ENCODE peak calls at places on chromosomes 2 and 18, in ten cellular contexts. P, U, O, K, Y, E, F, T, M and B are unnamed samples. For H3K27me3 and H3K9me3, the result is how much of the 10 kb centered on the place peaks cover.

GRCh38 chr18:38421016-38421415 is 855.4 kb upstream of the CELF4 start:
- DNase-seq in F (no peak), M (no peak), O (no peak), U (no peak), E (no peak), T (no peak), K (no peak), Y (no peak), P (no peak), B (no peak)

GRCh38 chr18:43932140-43932539 is 654.9 kb upstream of the SYT4 start:
- DNase-seq in T (peak), U (no peak), M (no peak), E (no peak), P (no peak), K (no peak), F (no peak), O (no peak), Y (no peak), B (no peak)

GRCh38 chr2:111705711-111706323 is 178.2 kb downstream of the ANAPC1 start:
- DNase-seq in O (peak), M (peak), E (no peak), T (peak), P (peak), U (no peak), Y (peak), K (no peak), F (peak), B (no peak)

GRCh38 chr2:201127570-201127969 is 11.6 kb downstream of the CFLAR start:
- DNase-seq in F (peak), O (no peak), U (peak), M (no peak), E (no peak), Y (no peak), K (no peak), T (peak), P (no peak), B (no peak)

GRCh38 chr18:6249110-6249680 is 165.5 kb downstream of the L3MBTL4 start:
- DNase-seq in T (no peak), F (no peak), Y (no peak), K (no peak), P (no peak), M (no peak), E (no peak), O (no peak), U (no peak), B (no peak)

GRCh38 chr2:39380525-39381150 is 56.4 kb downstream of the MAP4K3 start:
- DNase-seq in E (no peak), Y (no peak), F (no peak), U (no peak), P (no peak), T (peak), M (no peak), K (no peak), O (no peak), B (no peak)

GRCh38 chr2:62692225-62692624 is 13.3 kb upstream of the EHBP1 start:
- DNase-seq in F (no peak), U (no peak), T (no peak), K (no peak), P (no peak), E (no peak), M (no peak), O (no peak), Y (no peak), B (no peak)

GRCh38 chr18:78902795-78903435 is 76.7 kb upstream of the SALL3 start:
- DNase-seq in K (no peak), E (no peak), Y (no peak), M (no peak), U (no peak), P (no peak), T (no peak), O (no peak), F (no peak), B (no peak)

GRCh38 chr2:126913881-126914495 is 15.3 kb downstream of the TEX51 start:
- DNase-seq in Y (no peak), P (no peak), O (no peak), T (no peak), M (no peak), F (no peak), K (no peak), E (no peak), U (no peak), B (no peak)

GRCh38 chr2:149525323-149525722 is 62.3 kb downstream of the MMADHC start:
- DNase-seq in M (no peak), O (no peak), E (no peak), T (no peak), Y (no peak), F (no peak), U (no peak), P (no peak), K (no peak), B (no peak)

GRCh38 chr2:128986867-128987268 is 668.2 kb upstream of the HS6ST1 start:
- DNase-seq in K (peak), P (no peak), E (no peak), O (no peak), Y (no peak), M (no peak), F (no peak), U (no peak), T (no peak), B (no peak)

GRCh38 chr18:11872479-11873136 is 21.4 kb downstream of the CHMP1B start:
- DNase-seq in Y (peak), K (peak), P (no peak), E (no peak), M (no peak), F (peak), U (peak), T (no peak), O (no peak), B (no peak)

GRCh38 chr2:172704072-172704936 is 31.3 kb upstream of the RAPGEF4 start:
- DNase-seq in E (no peak), O (no peak), T (peak), F (no peak), P (no peak), U (peak), M (no peak), Y (no peak), K (no peak), B (no peak)

GRCh38 chr2:182616471-182617393 is 99.3 kb upstream of the DNAJC10 start:
- DNase-seq in E (no peak), U (no peak), Y (no peak), O (no peak), F (no peak), T (peak), M (no peak), P (no peak), K (no peak), B (no peak)

GRCh38 chr18:79642626-79643025 is 37.0 kb upstream of the CTDP1 start:
- DNase-seq in Y (no peak), M (no peak), P (no peak), O (no peak), K (no peak), E (no peak), T (no peak), U (no peak), F (no peak), B (no peak)

GRCh38 chr2:30301551-30301950 is 70.2 kb downstream of the LBH start:
- DNase-seq in F (no peak), Y (no peak), O (no peak), K (no peak), U (no peak), T (peak), P (no peak), M (no peak), E (no peak), B (no peak)

GRCh38 chr2:192051533-192051932 is 143.2 kb downstream of the TMEFF2 start:
- DNase-seq in Y (no peak), F (no peak), K (no peak), U (no peak), P (no peak), O (no peak), M (no peak), E (no peak), T (no peak), B (no peak)

GRCh38 chr18:48926420-48926857 is 24.3 kb downstream of the SMAD7 start:
- DNase-seq in K (no peak), E (no peak), U (no peak), Y (no peak), P (peak), M (peak), T (no peak), F (no peak), O (no peak), B (no peak)

DNA sequence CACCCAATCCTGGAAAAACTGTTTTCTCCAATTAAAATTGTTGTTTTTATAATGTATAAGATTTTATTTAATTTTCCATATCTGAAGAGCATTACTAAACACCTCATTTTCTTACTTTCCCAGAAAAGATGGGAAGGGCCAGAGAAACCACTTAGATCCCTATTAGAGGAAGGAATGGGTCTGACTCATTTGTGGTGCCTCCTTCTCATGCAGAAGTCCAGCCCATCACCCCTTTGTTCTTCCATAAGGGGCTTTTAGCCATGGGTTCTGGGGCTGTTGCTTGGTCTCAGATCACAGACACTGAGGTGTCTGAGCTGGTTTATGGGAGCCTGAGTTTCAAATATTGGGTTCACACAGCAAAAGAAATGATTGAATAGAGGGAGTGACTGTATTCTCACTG is 152.2 kb downstream of the ESCO1 start:
- DNase-seq in E (no peak), P (no peak), F (no peak), T (no peak), O (no peak), K (no peak), U (no peak), Y (no peak), M (no peak), B (no peak)
- TF ChIP-seq POLR2A in E (no peak), P (no peak), F (no peak), T (no peak), O (no peak), K (no peak), U (no peak), Y (no peak), M (no peak), B (no peak)

DNA sequence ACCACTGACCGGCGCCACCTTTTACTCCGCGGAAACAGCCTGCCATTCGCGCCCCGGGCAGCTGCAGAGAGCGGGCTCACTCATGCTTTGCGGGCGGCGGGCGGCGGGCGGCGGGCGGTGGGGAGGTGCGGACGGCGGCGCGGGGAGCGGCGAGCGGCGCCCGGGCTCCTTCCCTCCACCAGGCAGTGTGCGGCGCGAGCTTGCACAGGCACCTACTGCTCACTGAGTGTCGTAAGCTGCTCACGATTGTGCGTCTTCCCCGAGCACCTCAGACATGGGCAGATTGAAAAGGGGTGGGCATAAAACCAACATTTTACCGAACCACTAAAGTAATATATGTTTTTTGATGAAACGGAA is at the start of gene LRRTM1:
- DNase-seq in M (peak), T (no peak), U (peak), P (no peak), K (no peak), E (no peak), O (no peak), Y (no peak), F (no peak), B (no peak)
- H3K27me3 ChIP-seq in M (half or more), T (under half), U (under half), P (under half), K (under half), E (under half), O (under half), Y (under half), F (half or more), B (under half)

GRCh38 chr18:31760695-31761094 is at the start of gene SLC25A52:
- DNase-seq in U (peak), O (no peak), Y (no peak), M (no peak), F (no peak), K (no peak), T (no peak), P (no peak), E (no peak), B (no peak)
- H3K9me3 ChIP-seq in U (under half), O (under half), Y (under half), M (under half), F (under half), K (under half), T (under half), P (under half), E (under half), B (under half)

GRCh38 chr18:31619291-31619690 is 27.6 kb downstream of the TTR start:
- DNase-seq in Y (no peak), T (no peak), U (no peak), F (no peak), O (no peak), K (no peak), M (no peak), P (no peak), E (no peak), B (no peak)

GRCh38 chr18:31618801-31619200 is 27.1 kb downstream of the TTR start:
- DNase-seq in K (no peak), U (no peak), O (no peak), T (no peak), M (no peak), F (no peak), Y (no peak), E (no peak), P (no peak), B (no peak)

GRCh38 chr18:31617029-31617717 is 25.5 kb downstream of the TTR start:
- DNase-seq in Y (no peak), U (no peak), K (no peak), P (no peak), F (no peak), O (no peak), M (no peak), E (no peak), T (no peak), B (no peak)

GRCh38 chr18:31614044-31614443 is 22.4 kb downstream of the TTR start:
- DNase-seq in Y (no peak), K (no peak), E (no peak), M (no peak), P (no peak), T (no peak), U (no peak), O (no peak), F (no peak), B (no peak)

GRCh38 chr18:31616586-31616985 is 24.9 kb downstream of the TTR start:
- DNase-seq in P (no peak), K (no peak), U (no peak), Y (no peak), T (no peak), F (no peak), M (no peak), E (no peak), O (no peak), B (no peak)
- TF ChIP-seq POLR2A in P (no peak), K (no peak), U (no peak), Y (no peak), T (no peak), F (no peak), M (no peak), E (no peak), O (no peak), B (no peak)

DNA sequence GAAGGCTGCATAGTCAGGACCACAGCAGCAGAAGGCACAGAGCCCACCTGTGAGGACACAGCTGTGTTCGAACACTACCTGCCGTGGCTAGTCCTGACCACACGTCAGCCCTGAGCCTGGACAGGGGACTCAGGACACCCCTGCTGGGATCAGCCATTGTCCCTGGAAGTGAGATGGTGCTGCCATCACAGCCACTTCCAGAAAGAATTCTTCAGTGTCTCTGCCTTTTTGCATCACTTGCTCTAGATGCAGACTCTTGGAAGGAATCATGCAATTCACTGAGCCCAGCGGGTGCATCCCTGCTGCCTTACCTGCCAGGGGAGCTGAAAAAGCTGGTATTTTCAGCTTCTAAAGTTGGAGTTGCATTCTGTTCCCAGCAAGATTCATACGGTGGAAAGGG is 49.3 kb downstream of the LAMA3 start:
- DNase-seq in E (no peak), F (no peak), K (no peak), Y (no peak), T (no peak), U (no peak), O (no peak), P (no peak), M (no peak), B (no peak)
- H3K27me3 ChIP-seq in E (under half), F (under half), K (under half), Y (under half), T (under half), U (under half), O (under half), P (under half), M (under half), B (under half)

GRCh38 chr2:68671961-68672360 is 28.6 kb downstream of the PROKR1 start:
- DNase-seq in P (no peak), U (no peak), F (no peak), M (no peak), T (no peak), K (no peak), E (no peak), Y (no peak), O (no peak), B (no peak)
- H3K9me3 ChIP-seq in P (under half), U (under half), F (under half), M (under half), T (under half), K (under half), E (under half), Y (under half), O (under half), B (under half)

GRCh38 chr18:55774505-55774904 is 186.5 kb upstream of the TCF4 start:
- DNase-seq in T (no peak), M (no peak), K (no peak), O (no peak), Y (no peak), P (no peak), E (no peak), U (no peak), F (no peak), B (no peak)
- TF ChIP-seq POLR2A in T (no peak), M (no peak), K (no peak), O (no peak), Y (no peak), P (no peak), E (no peak), U (no peak), F (no peak), B (no peak)

DNA sequence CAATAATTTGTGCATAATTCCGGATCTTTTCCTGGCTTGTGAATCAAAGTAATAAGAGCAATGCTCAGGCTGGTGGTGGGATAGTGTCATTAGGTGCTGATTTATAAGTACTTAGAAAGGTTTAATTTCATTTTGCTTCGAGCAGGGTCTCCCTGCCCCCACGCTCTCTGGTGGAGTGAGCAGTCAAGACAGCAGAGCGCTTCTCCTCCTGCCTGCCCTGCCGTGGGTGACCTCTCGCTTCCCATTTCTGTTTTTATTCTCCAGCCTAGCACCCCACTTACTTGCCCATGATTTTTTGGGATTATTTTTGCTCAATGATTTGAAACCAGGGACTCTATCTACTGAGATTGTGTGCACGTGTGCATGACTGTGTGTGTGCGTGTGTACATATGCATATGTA is 7.0 kb downstream of the ASB18 start:
- DNase-seq in Y (no peak), O (no peak), U (no peak), P (no peak), M (no peak), T (no peak), F (no peak), K (no peak), E (no peak), B (no peak)
- H3K27me3 ChIP-seq in Y (under half), O (under half), U (under half), P (under half), M (under half), T (under half), F (under half), K (under half), E (under half), B (half or more)

GRCh38 chr2:80969900-80970299 is 665.3 kb upstream of the LRRTM1 start:
- DNase-seq in O (no peak), M (no peak), K (no peak), P (no peak), T (no peak), Y (no peak), U (no peak), E (no peak), F (no peak), B (no peak)

DNA sequence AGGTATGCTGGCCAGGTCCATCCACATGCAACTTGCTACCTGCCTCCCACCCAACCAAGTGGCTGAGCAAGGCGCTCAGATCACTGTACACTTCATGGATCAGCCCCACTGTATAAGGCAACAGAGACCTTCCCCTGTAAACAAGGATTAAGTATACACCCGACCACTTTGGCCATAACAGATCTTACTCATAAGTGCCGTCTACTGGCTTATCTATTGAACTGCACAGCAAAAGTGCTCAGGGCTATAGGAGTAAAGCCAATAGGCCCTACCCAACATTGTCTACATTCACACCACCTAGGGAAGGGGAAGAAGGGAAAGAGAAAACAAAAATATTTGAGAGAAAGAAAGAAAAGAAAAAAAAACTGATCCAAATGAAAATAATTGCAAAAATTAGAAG is 663.9 kb upstream of the LRRTM1 start:
- DNase-seq in T (no peak), Y (no peak), K (no peak), P (no peak), U (no peak), M (no peak), E (no peak), F (no peak), O (no peak), B (no peak)
- H3K9me3 ChIP-seq in T (under half), Y (under half), K (under half), P (under half), U (under half), M (under half), E (under half), F (under half), O (under half), B (under half)

GRCh38 chr2:54454922-54455583 is 1.1 kb upstream of the SPTBN1 start:
- DNase-seq in E (peak), K (peak), M (no peak), U (no peak), P (peak), T (no peak), Y (no peak), O (no peak), F (no peak), B (no peak)

GRCh38 chr2:54454548-54454921 is 1.6 kb upstream of the SPTBN1 start:
- DNase-seq in K (no peak), M (no peak), O (no peak), U (no peak), Y (no peak), E (no peak), P (no peak), T (no peak), F (no peak), B (no peak)

GRCh38 chr2:54456526-54457325 is 599 bp downstream of the SPTBN1 start:
- DNase-seq in K (peak), M (peak), F (no peak), P (peak), Y (no peak), U (no peak), T (peak), O (no peak), E (peak), B (no peak)

GRCh38 chr2:54457326-54458023 is 1.3 kb downstream of the SPTBN1 start:
- DNase-seq in E (peak), T (no peak), Y (no peak), U (no peak), K (peak), F (no peak), P (no peak), O (no peak), M (no peak), B (no peak)

GRCh38 chr2:54455584-54456525 is at the start of gene SPTBN1:
- DNase-seq in K (peak), U (peak), E (peak), F (peak), M (peak), P (peak), O (peak), Y (peak), T (peak), B (no peak)
- TF ChIP-seq POLR2A in K (peak), U (no peak), E (peak), F (peak), M (peak), P (peak), O (no peak), Y (peak), T (peak), B (peak)